ENCODE peak calls at places on chromosome 10, in five cellular contexts. U is GM12878, Q is HCT116, C is SK-N-SH, K is HepG2. Y is an unnamed sample.

GRCh38 chr10:109456566-109457361 is 466.5 kb downstream of the XPNPEP1 start:
- DNase-seq in U (no peak), Q (no peak), C (peak), K (no peak), Y (no peak)

GRCh38 chr10:94496010-94496409 is 49.6 kb upstream of the HELLS start:
- DNase-seq in U (peak), Q (no peak), C (no peak), K (no peak), Y (no peak)

GRCh38 chr10:127012769-127013152 is 107.5 kb downstream of the DOCK1 start:
- DNase-seq in U (no peak), Q (peak), C (no peak), K (no peak), Y (peak)

GRCh38 chr10:117461766-117462423 is 80.7 kb upstream of the EMX2 start:
- DNase-seq in U (no peak), Q (peak), C (no peak), K (no peak), Y (peak)

GRCh38 chr10:115963848-115964247 is 309.2 kb downstream of the GFRA1 start:
- DNase-seq in U (no peak), Q (no peak), C (no peak), K (no peak), Y (no peak)

GRCh38 chr10:78630944-78631838 is 437.6 kb upstream of the ZMIZ1 start:
- DNase-seq in U (no peak), Q (no peak), C (no peak), K (no peak), Y (no peak)

GRCh38 chr10:128435811-128436210 is 309.6 kb upstream of the MKI67 start:
- DNase-seq in U (no peak), Q (no peak), C (no peak), K (no peak), Y (no peak)

GRCh38 chr10:13604641-13605040 is 17.9 kb downstream of the PRPF18 start:
- DNase-seq in U (no peak), Q (no peak), C (no peak), K (no peak), Y (no peak)

GRCh38 chr10:48506147-48506917 is 98.5 kb downstream of the ARHGAP22 start:
- DNase-seq in U (no peak), Q (peak), C (peak), K (peak), Y (no peak)

GRCh38 chr10:86775056-86775858 is 18.8 kb downstream of the BMPR1A start:
- DNase-seq in U (peak), Q (no peak), C (peak), K (peak), Y (no peak)

GRCh38 chr10:130756651-130757050 is 554.9 kb downstream of the TCERG1L start:
- DNase-seq in U (no peak), Q (no peak), C (no peak), K (no peak), Y (no peak)

GRCh38 chr10:73647211-73647874 is 6.1 kb upstream of the MYOZ1 start:
- DNase-seq in U (no peak), Q (no peak), C (peak), K (no peak), Y (no peak)

GRCh38 chr10:110765513-110766375 is 106.0 kb upstream of the PDCD4 start:
- DNase-seq in U (no peak), Q (no peak), C (no peak), K (no peak), Y (peak)
- TF ChIP-seq REST in U (no peak), Q (no peak), C (no peak), K (no peak), Y (no peak)

GRCh38 chr10:34116780-34117179 is 698.3 kb downstream of the PARD3 start:
- DNase-seq in U (no peak), Q (no peak), C (no peak), K (peak), Y (no peak)
- TF ChIP-seq SIN3A in U (no peak), Q (no peak), C (no peak), K (no peak), Y (no peak)

GRCh38 chr10:122055252-122055651 is 66.3 kb downstream of the TACC2 start:
- DNase-seq in U (no peak), Q (no peak), C (no peak), K (peak), Y (no peak)

GRCh38 chr10:122052702-122053101 is 63.7 kb downstream of the TACC2 start:
- DNase-seq in U (no peak), Q (no peak), C (no peak), K (no peak), Y (no peak)

GRCh38 chr10:122056431-122057094 is 67.6 kb downstream of the TACC2 start:
- DNase-seq in U (no peak), Q (peak), C (no peak), K (peak), Y (no peak)

GRCh38 chr10:122053314-122053713 is 64.4 kb downstream of the TACC2 start:
- DNase-seq in U (no peak), Q (no peak), C (no peak), K (no peak), Y (no peak)

DNA sequence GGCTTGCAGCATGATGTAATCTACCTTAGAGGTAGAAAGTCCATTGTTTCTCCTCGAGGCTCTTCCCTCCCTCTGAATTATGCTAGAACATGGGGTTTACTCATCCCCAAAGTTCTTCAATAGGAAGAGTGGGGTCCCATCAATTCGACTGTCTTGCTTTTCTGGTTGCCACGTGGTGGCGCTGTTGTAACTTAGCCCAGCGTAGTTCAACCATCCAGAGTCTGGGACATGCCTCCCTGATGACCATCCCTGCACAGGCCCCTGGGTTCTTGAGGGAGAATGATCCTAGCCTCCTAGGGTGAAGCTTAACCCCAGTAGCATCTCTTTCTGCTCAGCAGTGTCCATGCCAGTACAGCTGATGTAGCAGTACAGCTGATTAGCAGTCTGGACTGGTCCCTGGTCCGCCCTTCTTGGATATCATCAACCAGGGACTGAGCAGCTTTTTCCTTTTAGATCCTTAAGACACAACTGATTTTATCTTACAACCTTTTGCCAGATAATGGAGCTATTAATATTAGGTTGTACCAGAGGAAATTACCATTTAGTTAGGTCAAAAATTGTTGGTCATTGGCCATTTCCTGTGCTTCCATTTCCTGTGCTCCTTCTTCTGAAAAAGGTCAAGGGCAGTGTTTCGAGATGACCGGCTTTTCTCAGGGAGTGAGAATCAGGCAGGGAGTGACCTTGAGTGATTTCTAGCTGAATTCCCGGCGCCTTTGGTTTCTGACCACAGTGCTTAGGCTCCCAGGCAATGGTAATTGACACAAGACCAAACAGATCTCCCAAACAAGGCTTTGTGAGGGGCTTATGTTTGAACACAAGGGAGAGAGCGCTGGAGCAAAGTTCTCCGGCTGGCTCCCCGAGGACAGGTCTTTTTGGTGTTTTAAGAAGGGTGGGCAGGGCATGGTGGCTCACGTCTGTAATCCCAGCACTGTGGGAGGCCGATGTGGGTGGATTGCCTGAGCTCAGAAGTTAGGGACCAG is 65.4 kb downstream of the TACC2 start:
- DNase-seq in U (no peak), Q (peak), C (no peak), K (peak), Y (no peak)
- TF ChIP-seq REST in U (no peak), Q (no peak), C (no peak), K (no peak), Y (no peak)

GRCh38 chr10:3719024-3719843 is 65.8 kb downstream of the KLF6 start:
- DNase-seq in U (no peak), Q (no peak), C (no peak), K (no peak), Y (no peak)

GRCh38 chr10:3714957-3715356 is 70.1 kb downstream of the KLF6 start:
- DNase-seq in U (no peak), Q (no peak), C (no peak), K (no peak), Y (no peak)

GRCh38 chr10:3712707-3713106 is 72.3 kb downstream of the KLF6 start:
- DNase-seq in U (no peak), Q (no peak), C (no peak), K (no peak), Y (no peak)

GRCh38 chr10:3714526-3714925 is 70.5 kb downstream of the KLF6 start:
- DNase-seq in U (no peak), Q (no peak), C (no peak), K (no peak), Y (no peak)

DNA sequence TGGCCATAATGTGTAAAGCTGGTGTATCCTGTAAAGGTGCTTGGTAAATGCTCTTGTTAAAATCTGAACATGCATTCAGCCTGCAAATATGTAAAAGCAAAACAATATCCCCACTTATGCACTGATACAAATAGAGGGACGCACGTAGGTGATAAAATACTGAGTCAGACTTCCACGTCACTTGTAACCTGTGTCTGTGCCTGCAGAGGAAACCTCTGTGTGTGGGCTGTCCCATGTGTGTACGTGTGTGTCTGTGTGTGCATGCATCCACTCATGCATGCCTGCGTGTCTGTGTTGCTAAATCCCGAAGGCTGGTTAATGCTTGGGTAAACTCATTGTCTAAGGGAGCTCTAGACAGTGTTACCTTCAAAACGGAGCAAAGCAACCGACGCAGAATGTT is 68.9 kb downstream of the KLF6 start:
- DNase-seq in U (no peak), Q (no peak), C (no peak), K (no peak), Y (no peak)
- TF ChIP-seq SIN3A in U (no peak), Q (no peak), C (no peak), K (no peak), Y (no peak)

GRCh38 chr10:63595072-63595471 is 73.9 kb downstream of the REEP3 start:
- DNase-seq in U (no peak), Q (no peak), C (no peak), K (no peak), Y (no peak)

GRCh38 chr10:63588436-63589180 is 67.4 kb downstream of the REEP3 start:
- DNase-seq in U (no peak), Q (no peak), C (no peak), K (no peak), Y (peak)

GRCh38 chr10:63587191-63587590 is 66.0 kb downstream of the REEP3 start:
- DNase-seq in U (no peak), Q (no peak), C (no peak), K (no peak), Y (no peak)

GRCh38 chr10:63593576-63593975 is 72.4 kb downstream of the REEP3 start:
- DNase-seq in U (no peak), Q (no peak), C (no peak), K (no peak), Y (no peak)

DNA sequence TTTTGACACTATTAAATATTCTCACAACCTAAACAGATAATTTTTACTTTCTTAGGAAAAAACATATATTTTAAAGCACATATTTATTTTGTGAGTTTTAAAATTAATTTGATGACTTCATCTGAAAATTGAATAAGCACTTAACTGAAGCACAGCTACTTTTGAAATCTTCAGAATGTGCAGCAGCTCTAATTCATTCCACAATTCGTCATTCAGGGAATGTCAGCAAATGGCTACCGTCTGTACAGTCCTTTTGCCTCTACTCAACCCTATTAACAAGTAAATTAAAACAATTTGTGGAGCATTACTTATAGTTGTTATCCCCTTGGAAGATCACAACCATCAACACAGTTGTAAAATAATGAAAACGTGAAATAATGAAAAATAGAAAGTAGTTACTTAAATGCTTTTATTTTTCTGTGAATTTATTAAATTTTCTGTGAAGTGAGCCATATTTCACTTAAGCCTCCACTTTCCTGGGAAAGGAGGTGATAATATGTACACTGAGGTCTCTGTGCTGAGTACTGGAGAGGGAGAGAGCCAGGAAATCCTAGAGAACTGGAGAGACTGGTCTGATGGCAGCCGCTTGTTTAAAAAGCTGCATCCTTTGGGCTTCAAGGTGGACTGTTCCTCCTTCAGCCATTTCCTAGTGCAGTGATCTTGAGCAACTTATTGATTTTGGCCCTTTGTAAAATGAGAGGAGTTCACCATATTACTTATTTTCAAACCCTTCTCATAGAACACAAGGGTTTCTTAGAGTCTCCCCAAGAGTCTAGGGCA is 70.6 kb downstream of the REEP3 start:
- DNase-seq in U (no peak), Q (no peak), C (no peak), K (no peak), Y (no peak)
- TF ChIP-seq REST in U (no peak), Q (no peak), C (no peak), K (no peak), Y (no peak)

GRCh38 chr10:17504547-17505245 is 50.3 kb upstream of the ST8SIA6 start:
- DNase-seq in U (no peak), Q (no peak), C (no peak), K (no peak), Y (no peak)
- TF ChIP-seq SIN3A in U (no peak), Q (no peak), C (no peak), K (no peak), Y (no peak)

GRCh38 chr10:74730246-74730645 is 96.2 kb upstream of the KAT6B start:
- DNase-seq in U (no peak), Q (no peak), C (no peak), K (no peak), Y (no peak)

GRCh38 chr10:74733612-74734011 is 92.8 kb upstream of the KAT6B start:
- DNase-seq in U (no peak), Q (no peak), C (no peak), K (no peak), Y (no peak)

GRCh38 chr10:74728225-74728624 is 98.2 kb upstream of the KAT6B start:
- DNase-seq in U (no peak), Q (peak), C (no peak), K (peak), Y (no peak)
- TF ChIP-seq REST in U (no peak), Q (no peak), C (no peak), K (no peak), Y (no peak)

GRCh38 chr10:680146-680545 is 9.3 kb downstream of the DIP2C start:
- DNase-seq in U (no peak), Q (no peak), C (no peak), K (no peak), Y (no peak)

GRCh38 chr10:681670-682318 is 7.7 kb downstream of the DIP2C start:
- DNase-seq in U (no peak), Q (no peak), C (no peak), K (peak), Y (no peak)

GRCh38 chr10:680745-681144 is 8.7 kb downstream of the DIP2C start:
- DNase-seq in U (no peak), Q (no peak), C (no peak), K (no peak), Y (no peak)

GRCh38 chr10:677750-678661 is 11.5 kb downstream of the DIP2C start:
- DNase-seq in U (no peak), Q (no peak), C (no peak), K (no peak), Y (no peak)

DNA sequence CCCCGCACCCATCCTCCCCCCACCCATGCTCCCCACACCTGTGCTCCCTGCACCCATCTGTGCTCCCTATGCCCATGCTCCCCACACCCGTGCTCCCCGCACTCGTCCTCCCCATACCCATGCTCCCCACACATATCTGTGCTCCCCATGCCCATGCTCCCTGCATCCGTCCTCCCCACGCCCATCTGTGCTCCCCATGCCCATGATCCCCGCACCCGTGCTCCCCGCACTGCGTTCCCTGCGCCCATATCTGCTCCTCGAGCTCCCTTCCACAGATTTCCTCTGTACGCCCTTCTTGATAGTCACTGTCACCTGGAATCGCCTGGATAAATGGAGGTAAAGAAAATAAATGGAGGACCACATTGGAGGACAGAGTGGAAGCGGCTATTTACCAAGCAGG is 9.9 kb downstream of the DIP2C start:
- DNase-seq in U (no peak), Q (no peak), C (no peak), K (no peak), Y (no peak)
- TF ChIP-seq SIN3A in U (no peak), Q (no peak), C (no peak), K (no peak), Y (no peak)